ENCODE peak calls at places on chromosomes 1 and 21, in six cellular contexts. L is upper lobe of right lung; X is left kidney; Y is activated CD4-positive, CD25-positive, alpha-beta regulatory T cell treated with anti-CD3 and anti-CD28 coated beads, Interleukin-2, amount 50 U/mL, for 72 hours; Z is activated CD8-positive, alpha-beta memory T cell treated with anti-CD3 and anti-CD28 coated beads for 48 hours; O is ELF-1. U is an unnamed sample.

GRCh38 chr1:70509996-70510876 is 99.2 kb downstream of the CTH start:
- DNase-seq in Y (no peak), Z (no peak), O (peak), X (peak), L (no peak), U (peak)

GRCh38 chr1:110235839-110236682 is 25.9 kb downstream of the KCNC4 start:
- DNase-seq in Z (no peak), O (peak), Y (no peak), L (no peak), X (no peak), U (peak)

GRCh38 chr1:191155178-191155577 is 677.5 kb upstream of the BRINP3 start:
- DNase-seq in Y (no peak), O (no peak), L (no peak), Z (no peak), X (no peak), U (no peak)

GRCh38 chr1:164311376-164311775 is 247.6 kb upstream of the PBX1 start:
- DNase-seq in X (no peak), Z (no peak), L (no peak), O (no peak), Y (no peak), U (no peak)

GRCh38 chr1:21508580-21509350 is 458 bp upstream of the ALPL start:
- DNase-seq in X (peak), O (peak), Z (no peak), Y (peak), L (peak), U (peak)

GRCh38 chr1:2611034-2611501 is 21.7 kb downstream of the MMEL1 start:
- DNase-seq in X (peak), Z (no peak), Y (peak), O (peak), L (peak), U (peak)

GRCh38 chr1:153774780-153775431 is at the start of gene SLC27A3:
- DNase-seq in Y (no peak), L (peak), Z (no peak), X (peak), O (no peak), U (peak)

GRCh38 chr21:44301961-44302406 is 2.1 kb downstream of the PFKL start:
- DNase-seq in Y (no peak), O (no peak), L (no peak), X (peak), Z (no peak), U (no peak)

GRCh38 chr21:33121715-33122475 is 52.0 kb downstream of the OLIG1 start:
- DNase-seq in Y (no peak), X (peak), O (peak), Z (no peak), L (no peak), U (no peak)

GRCh38 chr1:226788965-226789364 is 49.9 kb upstream of the ITPKB start:
- DNase-seq in Y (no peak), O (no peak), X (no peak), Z (no peak), L (no peak), U (no peak)

U was measured in Calu3.